ENCODE peak calls at places on chromosomes 12 and 14, in seven cellular contexts. One of them, this sample, is unnamed.

GRCh38 chr12:49010092-49010668 is 8.4 kb downstream of the PRKAG1 start:
- DNase-seq in GM12892: no peak
- DNase-seq in naive B cell: no peak
- DNase-seq in GM20000: no peak
- DNase-seq in activated CD4-positive, alpha-beta T cell treated with anti-CD3 and anti-CD28 coated beads, Interleukin-2, amount 50 U/mL, for 48 hours: no peak
- DNase-seq in fibroblast of the conjunctiva: no peak
- DNase-seq in lower lobe of right lung: no peak
- DNase-seq in this sample: no peak

GRCh38 chr12:113184900-113185179 is 438 bp downstream of the DDX54 start:
- DNase-seq in GM12892: peak; percentile 87
- DNase-seq in naive B cell: peak; percentile 89
- DNase-seq in GM20000: peak; percentile 93
- DNase-seq in activated CD4-positive, alpha-beta T cell treated with anti-CD3 and anti-CD28 coated beads, Interleukin-2, amount 50 U/mL, for 48 hours: peak; percentile 90
- DNase-seq in fibroblast of the conjunctiva: peak; percentile 83
- DNase-seq in lower lobe of right lung: peak; percentile 92
- DNase-seq in this sample: peak; percentile 93

GRCh38 chr12:131219173-131220006 is 265.7 kb downstream of the ADGRD1 start:
- DNase-seq in GM12892: no peak
- DNase-seq in naive B cell: no peak
- DNase-seq in GM20000: no peak
- DNase-seq in activated CD4-positive, alpha-beta T cell treated with anti-CD3 and anti-CD28 coated beads, Interleukin-2, amount 50 U/mL, for 48 hours: no peak
- DNase-seq in fibroblast of the conjunctiva: no peak
- DNase-seq in lower lobe of right lung: no peak
- DNase-seq in this sample: no peak

GRCh38 chr12:52371716-52372115 is 4.4 kb upstream of the KRT85 start:
- DNase-seq in GM12892: no peak
- DNase-seq in naive B cell: no peak
- DNase-seq in GM20000: no peak
- DNase-seq in activated CD4-positive, alpha-beta T cell treated with anti-CD3 and anti-CD28 coated beads, Interleukin-2, amount 50 U/mL, for 48 hours: no peak
- DNase-seq in fibroblast of the conjunctiva: no peak
- DNase-seq in lower lobe of right lung: no peak
- DNase-seq in this sample: no peak

GRCh38 chr14:64698899-64699298 is 5.3 kb upstream of the PLEKHG3 start:
- DNase-seq in GM12892: no peak
- DNase-seq in naive B cell: no peak
- DNase-seq in GM20000: no peak
- DNase-seq in activated CD4-positive, alpha-beta T cell treated with anti-CD3 and anti-CD28 coated beads, Interleukin-2, amount 50 U/mL, for 48 hours: no peak
- DNase-seq in fibroblast of the conjunctiva: no peak
- DNase-seq in lower lobe of right lung: no peak
- DNase-seq in this sample: no peak

GRCh38 chr12:105861232-105861631 is 277.5 kb downstream of the NUAK1 start:
- DNase-seq in GM12892: no peak
- DNase-seq in naive B cell: no peak
- DNase-seq in GM20000: no peak
- DNase-seq in activated CD4-positive, alpha-beta T cell treated with anti-CD3 and anti-CD28 coated beads, Interleukin-2, amount 50 U/mL, for 48 hours: no peak
- DNase-seq in fibroblast of the conjunctiva: no peak
- DNase-seq in lower lobe of right lung: no peak
- DNase-seq in this sample: no peak

GRCh38 chr12:55965941-55966407 is at the start of gene PMEL:
- DNase-seq in GM12892: no peak
- DNase-seq in naive B cell: no peak
- DNase-seq in GM20000: no peak
- DNase-seq in activated CD4-positive, alpha-beta T cell treated with anti-CD3 and anti-CD28 coated beads, Interleukin-2, amount 50 U/mL, for 48 hours: no peak
- DNase-seq in fibroblast of the conjunctiva: no peak
- DNase-seq in lower lobe of right lung: no peak
- DNase-seq in this sample: peak; percentile 14

GRCh38 chr12:70240677-70241076 is 2.6 kb upstream of the CNOT2 start:
- DNase-seq in GM12892: no peak
- DNase-seq in naive B cell: no peak
- DNase-seq in GM20000: no peak
- DNase-seq in activated CD4-positive, alpha-beta T cell treated with anti-CD3 and anti-CD28 coated beads, Interleukin-2, amount 50 U/mL, for 48 hours: no peak
- DNase-seq in fibroblast of the conjunctiva: no peak
- DNase-seq in lower lobe of right lung: no peak
- DNase-seq in this sample: no peak

GRCh38 chr12:105279460-105280056 is 43.6 kb upstream of the APPL2 start:
- DNase-seq in GM12892: no peak
- DNase-seq in naive B cell: peak; percentile 16
- DNase-seq in GM20000: peak; percentile 35
- DNase-seq in activated CD4-positive, alpha-beta T cell treated with anti-CD3 and anti-CD28 coated beads, Interleukin-2, amount 50 U/mL, for 48 hours: peak; percentile 29
- DNase-seq in fibroblast of the conjunctiva: peak; percentile 12
- DNase-seq in lower lobe of right lung: no peak
- DNase-seq in this sample: peak; percentile 22

GRCh38 chr14:71011479-71011878 is 104.2 kb downstream of the PCNX1 start:
- DNase-seq in GM12892: no peak
- DNase-seq in naive B cell: no peak
- DNase-seq in GM20000: no peak
- DNase-seq in activated CD4-positive, alpha-beta T cell treated with anti-CD3 and anti-CD28 coated beads, Interleukin-2, amount 50 U/mL, for 48 hours: no peak
- DNase-seq in fibroblast of the conjunctiva: no peak
- DNase-seq in lower lobe of right lung: no peak
- DNase-seq in this sample: no peak

GRCh38 chr12:108788911-108789310 is 57.6 kb upstream of the CORO1C start:
- DNase-seq in GM12892: no peak
- DNase-seq in naive B cell: no peak
- DNase-seq in GM20000: no peak
- DNase-seq in activated CD4-positive, alpha-beta T cell treated with anti-CD3 and anti-CD28 coated beads, Interleukin-2, amount 50 U/mL, for 48 hours: no peak
- DNase-seq in fibroblast of the conjunctiva: no peak
- DNase-seq in lower lobe of right lung: no peak
- DNase-seq in this sample: no peak

GRCh38 chr12:51814311-51815088 is 34.0 kb downstream of the FIGNL2 start:
- DNase-seq in GM12892: peak; percentile 57
- DNase-seq in naive B cell: peak; percentile 59
- DNase-seq in GM20000: peak; percentile 89
- DNase-seq in activated CD4-positive, alpha-beta T cell treated with anti-CD3 and anti-CD28 coated beads, Interleukin-2, amount 50 U/mL, for 48 hours: peak; percentile 71
- DNase-seq in fibroblast of the conjunctiva: peak; percentile 56
- DNase-seq in lower lobe of right lung: peak; percentile 89
- DNase-seq in this sample: peak; percentile 74

GRCh38 chr14:71165121-71165574 is 257.9 kb downstream of the PCNX1 start:
- DNase-seq in GM12892: no peak
- DNase-seq in naive B cell: no peak
- DNase-seq in GM20000: no peak
- DNase-seq in activated CD4-positive, alpha-beta T cell treated with anti-CD3 and anti-CD28 coated beads, Interleukin-2, amount 50 U/mL, for 48 hours: no peak
- DNase-seq in fibroblast of the conjunctiva: no peak
- DNase-seq in lower lobe of right lung: no peak
- DNase-seq in this sample: no peak

GRCh38 chr12:39764944-39765560 is 145.4 kb upstream of the ABCD2 start:
- DNase-seq in GM12892: no peak
- DNase-seq in naive B cell: peak; percentile 8
- DNase-seq in GM20000: peak; percentile 36
- DNase-seq in activated CD4-positive, alpha-beta T cell treated with anti-CD3 and anti-CD28 coated beads, Interleukin-2, amount 50 U/mL, for 48 hours: no peak
- DNase-seq in fibroblast of the conjunctiva: peak; percentile 42
- DNase-seq in lower lobe of right lung: no peak
- DNase-seq in this sample: peak; percentile 20

GRCh38 chr12:15982071-15982470 is 70.9 kb downstream of the DERA start:
- DNase-seq in GM12892: no peak
- DNase-seq in naive B cell: no peak
- DNase-seq in GM20000: no peak
- DNase-seq in activated CD4-positive, alpha-beta T cell treated with anti-CD3 and anti-CD28 coated beads, Interleukin-2, amount 50 U/mL, for 48 hours: no peak
- DNase-seq in fibroblast of the conjunctiva: no peak
- DNase-seq in lower lobe of right lung: no peak
- DNase-seq in this sample: no peak

GRCh38 chr12:91913651-91914050 is 232.0 kb downstream of the BTG1 start:
- DNase-seq in GM12892: no peak
- DNase-seq in naive B cell: no peak
- DNase-seq in GM20000: no peak
- DNase-seq in activated CD4-positive, alpha-beta T cell treated with anti-CD3 and anti-CD28 coated beads, Interleukin-2, amount 50 U/mL, for 48 hours: no peak
- DNase-seq in fibroblast of the conjunctiva: no peak
- DNase-seq in lower lobe of right lung: no peak
- DNase-seq in this sample: no peak

GRCh38 chr14:45678163-45678562 is 425.2 kb upstream of the MIS18BP1 start:
- DNase-seq in GM12892: no peak
- DNase-seq in naive B cell: no peak
- DNase-seq in GM20000: no peak
- DNase-seq in activated CD4-positive, alpha-beta T cell treated with anti-CD3 and anti-CD28 coated beads, Interleukin-2, amount 50 U/mL, for 48 hours: no peak
- DNase-seq in fibroblast of the conjunctiva: no peak
- DNase-seq in lower lobe of right lung: no peak
- DNase-seq in this sample: no peak

GRCh38 chr12:25415004-25415403 is 138.1 kb downstream of the LMNTD1 start:
- DNase-seq in GM12892: no peak
- DNase-seq in naive B cell: no peak
- DNase-seq in GM20000: no peak
- DNase-seq in activated CD4-positive, alpha-beta T cell treated with anti-CD3 and anti-CD28 coated beads, Interleukin-2, amount 50 U/mL, for 48 hours: no peak
- DNase-seq in fibroblast of the conjunctiva: no peak
- DNase-seq in lower lobe of right lung: no peak
- DNase-seq in this sample: no peak

GRCh38 chr14:96085369-96085768 is 46.2 kb downstream of the C14orf132 start:
- DNase-seq in GM12892: no peak
- DNase-seq in naive B cell: no peak
- DNase-seq in GM20000: no peak
- DNase-seq in activated CD4-positive, alpha-beta T cell treated with anti-CD3 and anti-CD28 coated beads, Interleukin-2, amount 50 U/mL, for 48 hours: no peak
- DNase-seq in fibroblast of the conjunctiva: no peak
- DNase-seq in lower lobe of right lung: no peak
- DNase-seq in this sample: no peak

GRCh38 chr12:62879691-62880090 is 55.3 kb downstream of the PPM1H start:
- DNase-seq in GM12892: no peak
- DNase-seq in naive B cell: no peak
- DNase-seq in GM20000: no peak
- DNase-seq in activated CD4-positive, alpha-beta T cell treated with anti-CD3 and anti-CD28 coated beads, Interleukin-2, amount 50 U/mL, for 48 hours: no peak
- DNase-seq in fibroblast of the conjunctiva: no peak
- DNase-seq in lower lobe of right lung: no peak
- DNase-seq in this sample: no peak

GRCh38 chr14:24187538-24187915 is 1.1 kb downstream of the IPO4 start:
- DNase-seq in GM12892: no peak
- DNase-seq in naive B cell: no peak
- DNase-seq in GM20000: no peak
- DNase-seq in activated CD4-positive, alpha-beta T cell treated with anti-CD3 and anti-CD28 coated beads, Interleukin-2, amount 50 U/mL, for 48 hours: no peak
- DNase-seq in fibroblast of the conjunctiva: no peak
- DNase-seq in lower lobe of right lung: no peak
- DNase-seq in this sample: no peak